ENCODE peak calls at places on chromosomes 2 and 18, in four cellular contexts. Q, E, Y and G are unnamed samples.
A peak's percentile ranks its signal among the peaks of the same experiment; 100 is the strongest.

GRCh38 chr2:43199492-43200481 is 26.6 kb downstream of the ZFP36L2 start:
- DNase-seq in Q (no peak), E (no peak), Y (no peak), G (no peak)

GRCh38 chr2:9099341-9099751 is 95.9 kb upstream of the MBOAT2 start:
- DNase-seq in Q (no peak), E (no peak), Y (no peak), G (no peak)

GRCh38 chr2:207330912-207331311 is 165.2 kb upstream of the KLF7 start:
- DNase-seq in Q (peak; percentile 66), E (peak; percentile 65), Y (no peak), G (no peak)

GRCh38 chr2:21261591-21261990 is 137.8 kb downstream of the TDRD15 start:
- DNase-seq in Q (no peak), E (no peak), Y (peak; percentile 29), G (no peak)

GRCh38 chr2:133789743-133790142 is 221.5 kb upstream of the NCKAP5 start:
- DNase-seq in Q (no peak), E (no peak), Y (no peak), G (no peak)

GRCh38 chr2:212644195-212644837 is 105.7 kb upstream of the ERBB4 start:
- DNase-seq in Q (no peak), E (no peak), Y (no peak), G (no peak)

GRCh38 chr2:166351319-166351718 is 24.4 kb downstream of the SCN9A start:
- DNase-seq in Q (no peak), E (no peak), Y (no peak), G (no peak)

GRCh38 chr2:126932966-126933555 is 34.4 kb downstream of the TEX51 start:
- DNase-seq in Q (no peak), E (no peak), Y (no peak), G (no peak)

GRCh38 chr2:25570161-25570840 is 103.1 kb downstream of the DTNB start:
- DNase-seq in Q (no peak), E (no peak), Y (no peak), G (no peak)

GRCh38 chr2:170375192-170375591 is 197.2 kb downstream of the MYO3B start:
- DNase-seq in Q (no peak), E (no peak), Y (no peak), G (no peak)

GRCh38 chr2:207676827-207677354 is 34.5 kb upstream of the CCNYL1 start:
- DNase-seq in Q (no peak), E (no peak), Y (no peak), G (no peak)

GRCh38 chr2:67485431-67485830 is 88.3 kb downstream of the ETAA1 start:
- DNase-seq in Q (no peak), E (no peak), Y (peak; percentile 7), G (no peak)

GRCh38 chr2:40256649-40257048 is 195.2 kb downstream of the SLC8A1 start:
- DNase-seq in Q (no peak), E (no peak), Y (no peak), G (no peak)

GRCh38 chr2:232310690-232311089 is 67.9 kb upstream of the ALPP start:
- DNase-seq in Q (no peak), E (no peak), Y (no peak), G (no peak)

GRCh38 chr2:166792808-166793207 is 95.5 kb upstream of the XIRP2 start:
- DNase-seq in Q (no peak), E (no peak), Y (no peak), G (no peak)

GRCh38 chr2:36069083-36069482 is 286.5 kb upstream of the CRIM1 start:
- DNase-seq in Q (no peak), E (no peak), Y (no peak), G (no peak)

GRCh38 chr18:59715445-59715844 is 18.2 kb upstream of the CCBE1 start:
- DNase-seq in Q (no peak), E (no peak), Y (no peak), G (no peak)

GRCh38 chr2:159285929-159286708 is at the start of gene WDSUB1:
- DNase-seq in Q (peak; percentile 86), E (no peak), Y (peak; percentile 79), G (peak; percentile 76)

GRCh38 chr2:36441065-36441625 is 85.6 kb downstream of the CRIM1 start:
- DNase-seq in Q (no peak), E (no peak), Y (no peak), G (no peak)

GRCh38 chr2:134252092-134252775 is 1.6 kb upstream of the MGAT5 start:
- DNase-seq in Q (no peak), E (no peak), Y (no peak), G (no peak)

GRCh38 chr2:15311201-15311882 is 249.8 kb downstream of the NBAS start:
- DNase-seq in Q (no peak), E (no peak), Y (no peak), G (no peak)

GRCh38 chr2:187078297-187078696 is 229.3 kb upstream of the ZSWIM2 start:
- DNase-seq in Q (no peak), E (no peak), Y (no peak), G (no peak)

GRCh38 chr18:48060947-48061346 is 130.5 kb upstream of the SMAD2 start:
- DNase-seq in Q (no peak), E (no peak), Y (no peak), G (no peak)

GRCh38 chr18:10410472-10411300 is 43.7 kb upstream of the APCDD1 start:
- DNase-seq in Q (no peak), E (no peak), Y (no peak), G (no peak)

GRCh38 chr2:190469770-190470169 is 61.6 kb downstream of the MFSD6 start:
- DNase-seq in Q (no peak), E (no peak), Y (peak; percentile 16), G (no peak)

GRCh38 chr2:190879474-190880373 is 897 bp upstream of the GLS start:
- DNase-seq in Q (no peak), E (no peak), Y (no peak), G (no peak)

GRCh38 chr2:226791487-226792081 is 8.0 kb downstream of the IRS1 start:
- DNase-seq in Q (peak; percentile 93), E (no peak), Y (peak; percentile 95), G (peak; percentile 93)

GRCh38 chr18:80247403-80247916 is at the start of gene PARD6G:
- DNase-seq in Q (peak; percentile 92), E (no peak), Y (peak; percentile 79), G (peak; percentile 85)

GRCh38 chr2:150621800-150622199 is 134.3 kb upstream of the RND3 start:
- DNase-seq in Q (no peak), E (no peak), Y (no peak), G (no peak)

GRCh38 chr2:239245872-239246701 is 154.7 kb downstream of the HDAC4 start:
- DNase-seq in Q (peak; percentile 59), E (no peak), Y (no peak), G (no peak)

GRCh38 chr2:35803133-35803532 is 552.4 kb upstream of the CRIM1 start:
- DNase-seq in Q (no peak), E (no peak), Y (peak; percentile 28), G (no peak)

GRCh38 chr2:180029575-180029974 is 22.5 kb upstream of the CWC22 start:
- DNase-seq in Q (no peak), E (no peak), Y (no peak), G (no peak)
- H3K27ac ChIP-seq in Q (no peak overlapping the region), E (no peak overlapping the region), Y (no peak overlapping the region), G (no peak overlapping the region)

DNA sequence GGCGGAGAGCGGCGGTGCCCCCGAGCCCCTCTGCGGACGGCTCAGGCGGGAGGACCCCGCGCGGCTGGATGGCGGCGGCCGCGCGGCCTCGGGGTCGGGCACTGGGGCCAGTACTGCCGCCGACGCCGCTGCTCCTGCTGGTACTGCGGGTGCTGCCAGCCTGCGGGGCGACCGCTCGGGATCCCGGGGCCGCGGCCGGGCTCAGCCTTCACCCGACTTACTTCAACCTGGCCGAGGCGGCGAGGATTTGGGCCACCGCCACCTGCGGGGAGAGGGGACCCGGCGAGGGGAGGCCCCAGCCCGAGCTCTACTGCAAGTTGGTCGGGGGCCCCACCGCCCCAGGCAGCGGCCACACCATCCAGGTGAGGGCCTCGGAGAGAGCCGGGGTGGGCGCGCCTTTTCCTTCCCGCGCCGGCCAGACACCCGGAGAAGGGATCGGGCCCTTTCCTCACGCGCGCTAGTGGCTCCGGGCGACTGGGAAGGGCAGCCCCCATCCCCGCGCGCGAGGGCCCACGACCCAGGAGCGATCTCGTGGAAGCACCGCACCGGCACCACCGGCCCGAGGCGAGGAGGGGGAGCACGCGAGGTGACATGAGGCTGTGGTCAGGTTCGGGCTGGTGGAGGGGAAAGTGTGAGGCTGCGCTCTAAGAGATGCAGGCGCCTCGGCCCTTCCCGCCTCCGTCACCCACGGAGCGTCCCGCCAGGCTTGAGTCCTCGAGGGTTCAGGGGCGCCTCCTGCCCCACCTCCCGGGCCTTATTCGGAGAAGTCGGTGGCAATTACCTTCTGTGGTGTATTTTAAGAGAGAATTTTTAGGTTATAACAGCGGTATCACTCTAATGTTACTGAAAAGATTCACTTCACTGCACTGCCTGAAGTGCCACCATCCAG is 607 bp downstream of the LAMA3 start:
- DNase-seq in Q (peak; percentile 68), E (no peak), Y (peak; percentile 15), G (peak; percentile 18)
- TF ChIP-seq CTCF in Q (peak; percentile 1), E (peak; percentile 12), Y (no peak), G (no peak)

GRCh38 chr2:11539317-11540147 is 5.7 kb downstream of the GREB1 start:
- DNase-seq in Q (no peak), E (no peak), Y (peak; percentile 40), G (no peak)

GRCh38 chr2:11541693-11542274 is 7.9 kb downstream of the GREB1 start:
- DNase-seq in Q (no peak), E (no peak), Y (no peak), G (no peak)

GRCh38 chr2:11542275-11542819 is 8.5 kb downstream of the GREB1 start:
- DNase-seq in Q (no peak), E (no peak), Y (no peak), G (no peak)

GRCh38 chr2:11540148-11540995 is 6.5 kb downstream of the GREB1 start:
- DNase-seq in Q (no peak), E (no peak), Y (peak; percentile 60), G (peak; percentile 50)

DNA sequence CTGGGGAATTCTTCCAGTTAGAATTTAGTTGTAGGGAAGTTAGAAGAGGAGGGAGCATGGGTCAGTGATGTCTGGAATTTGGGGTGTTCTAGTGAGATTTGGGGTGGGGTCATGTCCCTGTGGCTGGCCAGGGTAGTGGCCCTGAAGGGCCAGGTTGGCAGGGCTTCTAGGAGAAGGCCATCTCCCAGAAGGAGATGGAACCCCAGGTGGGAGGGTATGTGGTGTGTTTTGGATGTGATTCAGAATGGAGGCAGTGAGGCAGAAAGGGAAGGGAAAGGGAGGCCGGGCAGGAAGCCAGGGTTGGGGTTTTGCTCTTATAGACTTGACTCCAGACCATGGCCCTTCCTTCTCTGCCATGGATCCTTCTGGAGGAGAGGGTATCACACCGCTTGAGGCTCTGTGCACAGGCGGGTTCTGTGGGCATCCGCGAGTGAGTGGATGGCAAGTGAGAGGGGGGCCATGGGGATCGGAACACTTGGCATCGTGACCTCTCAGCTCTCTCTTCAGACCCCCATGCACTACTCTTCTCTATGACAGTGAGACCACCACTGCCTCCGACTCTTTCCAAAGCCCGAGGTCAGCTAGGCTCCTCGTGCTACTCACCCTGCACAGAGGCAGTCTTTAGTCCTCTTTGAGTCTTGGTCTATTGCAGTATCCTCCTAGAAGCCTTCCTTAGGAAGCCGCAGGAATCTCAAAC is 7.3 kb downstream of the GREB1 start:
- DNase-seq in Q (no peak), E (no peak), Y (no peak), G (no peak)
- H3K27me3 ChIP-seq in Q (no peaks in the 10 kb centered on the region), E (peaks cover 7% of the 10 kb centered on the region), Y (no peaks in the 10 kb centered on the region), G (no peaks in the 10 kb centered on the region)

GRCh38 chr2:218645126-218645525 is 14.3 kb downstream of the ZNF142 start:
- DNase-seq in Q (no peak), E (no peak), Y (no peak), G (no peak)

GRCh38 chr2:218644721-218645120 is 14.7 kb downstream of the ZNF142 start:
- DNase-seq in Q (no peak), E (no peak), Y (no peak), G (no peak)

GRCh38 chr2:218643751-218644310 is 15.6 kb downstream of the ZNF142 start:
- DNase-seq in Q (no peak), E (no peak), Y (no peak), G (no peak)

GRCh38 chr2:218642121-218642656 is 17.2 kb downstream of the ZNF142 start:
- DNase-seq in Q (no peak), E (no peak), Y (no peak), G (no peak)

GRCh38 chr2:218642786-218643185 is 16.6 kb downstream of the ZNF142 start:
- DNase-seq in Q (no peak), E (no peak), Y (no peak), G (no peak)
- H3K27ac ChIP-seq in Q (no peak overlapping the region), E (no peak overlapping the region), Y (no peak overlapping the region), G (no peak overlapping the region)